ENCODE peak calls at places on chromosomes 7 and 10, in ten cellular contexts. B is sigmoid colon; Q is prostate gland; F is brain microvascular endothelial cell; Z is Kasumi-1; P is GF-D8; J is globus pallidus; C is GM03348; W is dorsolateral prefrontal cortex; X is CD4-positive, alpha-beta memory T cell. N is an unnamed sample.

GRCh38 chr10:69321865-69322264 is 43.6 kb downstream of the HK1 start:
- DNase-seq in W (no peak), C (no peak), F (peak), X (no peak), Z (no peak), J (no peak), P (no peak), B (no peak), Q (no peak), N (no peak)

GRCh38 chr7:51446356-51446755 is 129.7 kb upstream of the COBL start:
- DNase-seq in Q (no peak), C (no peak), X (no peak), F (no peak), J (no peak), B (no peak), P (no peak), Z (no peak), W (no peak), N (no peak)

GRCh38 chr7:92815412-92815811 is 21.0 kb downstream of the CDK6 start:
- DNase-seq in P (no peak), B (no peak), C (no peak), Z (no peak), X (no peak), Q (no peak), W (no peak), J (no peak), F (no peak), N (no peak)

GRCh38 chr7:31074403-31074802 is 22.3 kb downstream of the ADCYAP1R1 start:
- DNase-seq in C (no peak), Q (no peak), Z (no peak), W (no peak), B (peak), P (no peak), X (no peak), J (no peak), F (no peak), N (no peak)

GRCh38 chr10:119910689-119911088 is 18.2 kb downstream of the SEC23IP start:
- DNase-seq in Q (no peak), Z (no peak), P (no peak), X (no peak), W (no peak), B (no peak), J (no peak), F (no peak), C (no peak), N (no peak)

GRCh38 chr7:100887186-100887954 is 2.1 kb downstream of the UFSP1 start:
- DNase-seq in Z (peak), J (no peak), P (peak), C (no peak), Q (no peak), F (no peak), X (peak), B (no peak), W (no peak), N (peak)

GRCh38 chr10:13291821-13292773 is 7.8 kb downstream of the PHYH start:
- DNase-seq in W (no peak), P (no peak), X (no peak), F (no peak), Z (no peak), C (no peak), B (no peak), J (no peak), Q (no peak), N (no peak)

GRCh38 chr10:77613476-77614130 is 24.0 kb downstream of the KCNMA1 start:
- DNase-seq in F (no peak), W (no peak), B (peak), Q (peak), X (no peak), Z (peak), C (no peak), P (no peak), J (no peak), N (no peak)

GRCh38 chr7:22140597-22140996 is 194.9 kb upstream of the CDCA7L start:
- DNase-seq in X (no peak), J (no peak), C (no peak), W (no peak), Z (no peak), P (no peak), Q (no peak), B (no peak), F (no peak), N (no peak)

GRCh38 chr10:121553455-121553854 is 44.8 kb downstream of the FGFR2 start:
- DNase-seq in C (no peak), J (no peak), W (no peak), F (no peak), P (no peak), Q (no peak), X (no peak), B (no peak), Z (no peak), N (no peak)

GRCh38 chr10:70302292-70302691 is 18.5 kb upstream of the NPFFR1 start:
- DNase-seq in C (peak), X (no peak), J (peak), W (no peak), F (peak), Q (no peak), P (peak), B (no peak), Z (peak), N (no peak)

GRCh38 chr7:31100445-31100844 is 48.3 kb downstream of the ADCYAP1R1 start:
- DNase-seq in P (no peak), F (peak), X (no peak), B (no peak), J (no peak), C (peak), Q (no peak), Z (no peak), W (no peak), N (no peak)

GRCh38 chr10:8418631-8419030 is 364.1 kb downstream of the GATA3 start:
- DNase-seq in J (no peak), Q (no peak), C (peak), X (no peak), B (no peak), P (no peak), Z (no peak), F (no peak), W (no peak), N (no peak)

GRCh38 chr10:62025134-62025794 is 123.8 kb downstream of the ARID5B start:
- DNase-seq in P (no peak), B (no peak), X (no peak), F (no peak), J (no peak), C (no peak), Z (no peak), Q (no peak), W (no peak), N (no peak)

GRCh38 chr10:100007239-100008141 is 2.3 kb downstream of the DNMBP start:
- DNase-seq in J (no peak), Q (no peak), W (no peak), Z (no peak), P (no peak), X (no peak), B (peak), C (no peak), F (no peak), N (no peak)

GRCh38 chr7:127525866-127526456 is 59.4 kb downstream of the GCC1 start:
- DNase-seq in Q (no peak), J (no peak), Z (no peak), C (no peak), F (no peak), P (no peak), B (no peak), W (no peak), X (no peak), N (no peak)

GRCh38 chr10:131569851-131570715 is 258.6 kb upstream of the TCERG1L start:
- DNase-seq in F (no peak), Z (no peak), P (no peak), W (no peak), J (no peak), C (no peak), X (no peak), Q (no peak), B (no peak), N (no peak)

GRCh38 chr10:65265451-65265954 is 1660.3 kb upstream of the LRRTM3 start:
- DNase-seq in B (no peak), J (no peak), W (no peak), C (no peak), P (no peak), Z (no peak), Q (no peak), X (no peak), F (no peak), N (no peak)

GRCh38 chr7:158958618-158959017 is 102.3 kb downstream of the DYNC2I1 start:
- DNase-seq in Q (no peak), X (no peak), J (no peak), W (no peak), C (no peak), P (no peak), Z (no peak), B (no peak), F (no peak), N (no peak)

GRCh38 chr7:132836746-132837145 is 245.1 kb downstream of the CHCHD3 start:
- DNase-seq in C (peak), Q (no peak), B (no peak), J (no peak), Z (no peak), P (no peak), F (peak), W (no peak), X (no peak), N (no peak)

GRCh38 chr10:30701471-30702173 is 72.1 kb upstream of the LYZL2 start:
- DNase-seq in X (peak), W (no peak), C (peak), Q (no peak), F (peak), Z (peak), B (no peak), J (no peak), P (peak), N (peak)

GRCh38 chr7:115293628-115294236 is 371.8 kb downstream of the MDFIC start:
- DNase-seq in F (no peak), X (no peak), J (no peak), P (no peak), Z (no peak), B (no peak), W (no peak), Q (no peak), C (peak), N (no peak)

GRCh38 chr10:71025535-71025934 is 137.2 kb upstream of the PCBD1 start:
- DNase-seq in B (no peak), P (no peak), W (no peak), F (no peak), J (no peak), C (no peak), X (no peak), Z (no peak), Q (no peak), N (no peak)

GRCh38 chr7:73647725-73648592 is 19.7 kb upstream of the VPS37D start:
- DNase-seq in Z (no peak), B (no peak), C (peak), W (no peak), Q (no peak), P (no peak), F (no peak), X (peak), J (no peak), N (peak)

GRCh38 chr10:74916283-74916682 is 89.9 kb downstream of the KAT6B start:
- DNase-seq in B (no peak), F (no peak), Q (no peak), W (no peak), X (no peak), J (no peak), P (no peak), C (no peak), Z (no peak), N (no peak)

GRCh38 chr7:32061346-32061745 is 8.9 kb downstream of the PDE1C start:
- DNase-seq in Z (no peak), J (no peak), X (no peak), W (no peak), Q (no peak), F (no peak), B (no peak), C (no peak), P (no peak), N (no peak)

GRCh38 chr7:105677803-105678583 is 96.7 kb upstream of the EFCAB10 start:
- DNase-seq in W (no peak), P (peak), C (no peak), B (no peak), Z (peak), Q (no peak), J (no peak), X (peak), F (no peak), N (peak)

GRCh38 chr7:21364838-21365267 is 63.0 kb upstream of the SP4 start:
- DNase-seq in P (no peak), C (no peak), X (no peak), Z (no peak), Q (no peak), W (no peak), J (no peak), F (no peak), B (no peak), N (no peak)

GRCh38 chr7:157397751-157398691 is 61.2 kb downstream of the DNAJB6 start:
- DNase-seq in J (no peak), Z (peak), F (peak), X (no peak), C (peak), W (no peak), Q (no peak), B (peak), P (no peak), N (peak)

GRCh38 chr10:21517134-21517982 is 8.1 kb downstream of the SKIDA1 start:
- DNase-seq in C (peak), F (no peak), X (peak), P (no peak), W (peak), B (peak), J (peak), Q (peak), Z (peak), N (no peak)